ENCODE peak calls at places on chromosomes 2 and 18, in eight cellular contexts. I, J, S, M, W, T, U and N are unnamed samples.

GRCh38 chr18:8116346-8117007 is 492.8 kb upstream of the RAB12 start:
- DNase-seq in I (no peak), J (peak), S (no peak), M (peak), W (no peak), T (peak), U (peak), N (no peak)

GRCh38 chr2:43818761-43819160 is 19.9 kb downstream of the ABCG5 start:
- DNase-seq in I (no peak), J (peak), S (peak), M (peak), W (no peak), T (peak), U (peak), N (no peak)

GRCh38 chr2:240236217-240237111 is 96.0 kb upstream of the OTOS start:
- DNase-seq in I (peak), J (no peak), S (peak), M (no peak), W (no peak), T (no peak), U (peak), N (peak)

GRCh38 chr2:189016311-189016830 is 42.2 kb downstream of the COL3A1 start:
- DNase-seq in I (no peak), J (peak), S (no peak), M (no peak), W (no peak), T (no peak), U (no peak), N (no peak)

GRCh38 chr2:67389286-67389685 is 7.8 kb upstream of the ETAA1 start:
- DNase-seq in I (no peak), J (peak), S (peak), M (no peak), W (no peak), T (peak), U (no peak), N (no peak)

GRCh38 chr2:234135750-234136221 is 85.3 kb downstream of the SPP2 start:
- DNase-seq in I (peak), J (peak), S (peak), M (peak), W (peak), T (peak), U (peak), N (no peak)

GRCh38 chr2:177245010-177245422 is 19.5 kb downstream of the NFE2L2 start:
- DNase-seq in I (no peak), J (peak), S (peak), M (no peak), W (peak), T (peak), U (no peak), N (no peak)

GRCh38 chr2:191020742-191021381 is 6.9 kb upstream of the STAT1 start:
- DNase-seq in I (no peak), J (peak), S (peak), M (no peak), W (no peak), T (peak), U (peak), N (no peak)

GRCh38 chr2:130834091-130834922 is 2.4 kb upstream of the ARHGEF4 start:
- DNase-seq in I (peak), J (peak), S (no peak), M (no peak), W (no peak), T (no peak), U (no peak), N (no peak)

GRCh38 chr2:215626812-215627281 is 191.0 kb upstream of the FN1 start:
- DNase-seq in I (no peak), J (no peak), S (peak), M (no peak), W (no peak), T (peak), U (no peak), N (no peak)

DNA sequence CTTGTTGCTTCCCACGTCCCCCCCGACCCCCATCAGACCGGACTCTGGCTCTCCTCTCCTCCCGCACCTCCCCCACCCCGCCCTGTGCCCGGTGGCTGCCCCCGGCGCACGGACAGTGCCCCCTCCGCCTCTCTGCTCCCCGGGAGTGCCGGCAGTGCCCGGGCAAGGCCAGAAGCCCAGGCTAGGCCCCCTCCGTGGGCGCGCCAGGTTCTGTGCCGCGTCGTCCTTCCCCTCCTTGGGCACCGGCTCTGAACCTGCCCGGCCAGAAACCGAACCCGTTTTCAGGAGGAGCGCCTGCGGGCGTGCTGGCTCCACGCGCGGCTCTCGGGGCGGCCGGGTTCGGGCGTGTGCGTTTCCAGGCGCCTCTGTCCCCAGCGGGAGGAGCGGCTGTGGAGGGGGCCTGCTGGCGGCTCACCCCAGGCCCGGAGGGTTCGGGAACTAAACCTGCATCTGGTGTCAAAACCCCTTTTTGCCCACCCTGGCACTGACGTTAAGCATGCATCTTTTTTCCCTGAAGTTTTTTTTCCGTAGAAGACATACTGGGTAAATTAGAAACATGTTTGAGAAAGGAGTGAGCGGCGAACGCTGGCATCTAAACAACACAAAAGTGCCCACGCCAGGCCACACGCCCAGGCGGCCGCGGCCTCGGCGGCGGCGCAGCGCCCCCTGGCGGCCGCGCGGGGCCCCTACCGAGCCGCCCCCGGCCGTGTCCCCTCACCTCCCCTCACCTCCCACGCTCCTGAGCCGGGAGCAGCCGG is 123.9 kb upstream of the SLC1A4 start:
- DNase-seq in I (peak), J (peak), S (peak), M (peak), W (no peak), T (peak), U (peak), N (peak)
- H3K4me3 ChIP-seq in I (peak), J (peak), S (peak), M (peak), W (peak), T (peak), U (peak), N (peak)

GRCh38 chr18:22173928-22174301 is 4.5 kb downstream of the GATA6 start:
- DNase-seq in I (no peak), J (peak), S (no peak), M (no peak), W (no peak), T (no peak), U (peak), N (no peak)
- H3K4me3 ChIP-seq in I (peak), J (peak), S (no peak), M (no peak), W (no peak), T (no peak), U (peak), N (peak)

GRCh38 chr2:74001781-74002514 is 17.2 kb downstream of the TET3 start:
- DNase-seq in I (peak), J (no peak), S (no peak), M (no peak), W (no peak), T (no peak), U (no peak), N (no peak)
- H3K4me3 ChIP-seq in I (peak), J (peak), S (peak), M (peak), W (peak), T (peak), U (peak), N (peak)

GRCh38 chr2:196214156-196214555 is 42.8 kb upstream of the STK17B start:
- DNase-seq in I (no peak), J (no peak), S (no peak), M (no peak), W (no peak), T (no peak), U (no peak), N (no peak)
- H3K4me3 ChIP-seq in I (no peak), J (no peak), S (no peak), M (no peak), W (no peak), T (no peak), U (no peak), N (no peak)

GRCh38 chr18:9740076-9740475 is 32.0 kb downstream of the RAB31 start:
- DNase-seq in I (no peak), J (no peak), S (no peak), M (no peak), W (no peak), T (no peak), U (no peak), N (no peak)

GRCh38 chr18:9741461-9741820 is 33.3 kb downstream of the RAB31 start:
- DNase-seq in I (peak), J (no peak), S (no peak), M (no peak), W (no peak), T (no peak), U (no peak), N (no peak)

GRCh38 chr18:9742588-9743131 is 34.6 kb downstream of the RAB31 start:
- DNase-seq in I (peak), J (peak), S (no peak), M (no peak), W (no peak), T (peak), U (peak), N (no peak)

GRCh38 chr18:9741821-9742541 is 33.9 kb downstream of the RAB31 start:
- DNase-seq in I (peak), J (no peak), S (peak), M (no peak), W (no peak), T (peak), U (no peak), N (peak)

DNA sequence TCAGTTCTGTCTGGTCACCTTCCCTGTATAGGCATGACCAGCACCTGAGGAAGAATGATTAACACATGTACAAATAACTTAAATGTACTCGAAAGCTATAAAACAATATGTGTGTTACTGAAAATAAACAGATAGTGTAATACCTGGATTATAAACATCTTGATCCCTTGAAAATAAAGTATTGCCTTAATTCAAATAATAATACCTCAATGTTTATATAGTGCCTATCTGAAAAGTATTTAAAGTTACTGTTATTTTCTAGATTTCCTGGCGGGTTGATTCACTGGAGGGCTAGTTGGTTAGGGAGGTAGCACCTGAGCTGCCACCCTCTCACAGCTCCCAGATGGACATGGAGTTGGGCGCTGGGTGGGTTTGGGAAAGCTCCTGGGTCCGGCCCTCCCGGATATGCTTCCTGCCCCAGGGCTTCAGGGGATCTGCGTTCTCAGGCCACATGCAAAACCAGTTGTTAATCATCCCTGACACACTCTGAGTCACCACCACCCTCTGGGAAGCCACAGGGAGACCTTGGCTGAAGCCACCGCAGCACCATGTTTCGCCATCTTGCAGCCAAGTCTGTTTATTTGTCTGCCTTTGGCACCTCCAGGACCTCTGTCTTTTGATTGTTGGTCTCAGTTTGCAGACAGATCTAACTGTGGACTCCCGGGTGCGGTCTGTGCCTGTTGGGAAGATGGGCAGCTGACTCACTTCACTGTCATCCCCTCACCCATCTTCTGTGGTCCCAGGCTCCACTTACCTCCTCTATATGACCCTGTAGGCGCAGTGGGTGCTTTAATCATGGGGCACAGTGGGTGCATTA is 35.3 kb downstream of the RAB31 start:
- DNase-seq in I (peak), J (peak), S (peak), M (peak), W (peak), T (peak), U (peak), N (no peak)
- H3K4me3 ChIP-seq in I (no peak), J (no peak), S (no peak), M (no peak), W (no peak), T (no peak), U (peak), N (peak)

GRCh38 chr2:11903085-11903484 is 156.7 kb downstream of the LPIN1 start:
- DNase-seq in I (no peak), J (no peak), S (no peak), M (no peak), W (no peak), T (no peak), U (no peak), N (peak)
- H3K4me3 ChIP-seq in I (no peak), J (no peak), S (no peak), M (no peak), W (no peak), T (no peak), U (no peak), N (no peak)

GRCh38 chr2:232483923-232484627 is 3.6 kb downstream of the ECEL1 start:
- DNase-seq in I (peak), J (no peak), S (no peak), M (peak), W (no peak), T (no peak), U (no peak), N (no peak)
- H3K4me3 ChIP-seq in I (no peak), J (no peak), S (no peak), M (no peak), W (no peak), T (no peak), U (no peak), N (no peak)

DNA sequence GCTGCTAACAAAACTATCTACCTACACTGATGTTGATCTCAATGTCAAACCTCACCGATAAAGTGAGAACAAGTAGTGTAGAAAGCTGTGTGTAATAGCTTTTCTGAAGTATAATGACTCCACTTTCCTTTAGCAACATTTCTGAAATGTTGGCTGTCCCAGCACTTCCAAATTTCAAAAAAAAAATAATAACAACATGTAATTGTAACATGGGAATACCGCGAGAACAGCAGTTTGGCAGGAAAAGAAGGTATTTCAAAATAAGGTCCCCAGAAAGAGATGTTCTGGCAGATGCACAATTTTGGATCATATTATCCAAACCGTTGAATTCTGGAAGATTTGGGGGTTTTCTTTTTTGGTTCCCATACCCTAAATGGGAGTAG is 352.0 kb downstream of the ARHGAP15 start:
- DNase-seq in I (no peak), J (peak), S (no peak), M (no peak), W (no peak), T (peak), U (no peak), N (no peak)
- H3K4me3 ChIP-seq in I (no peak), J (no peak), S (no peak), M (no peak), W (no peak), T (no peak), U (no peak), N (no peak)